ENCODE peak calls at places on chromosomes 7 and 10, in nine cellular contexts. W, Q, N, C, I, D, Y, R and X are unnamed samples. For H3K4me1 and H3K27me3, the result is how much of the 10 kb centered on the place peaks cover.

GRCh38 chr7:128939861-128940410 is 2.2 kb downstream of the IRF5 start:
- DNase-seq in W (no peak), Q (no peak), N (no peak), C (no peak), I (no peak), D (no peak), Y (no peak), R (no peak), X (peak)

GRCh38 chr10:100510533-100511308 is 8.9 kb downstream of the SEC31B start:
- DNase-seq in W (no peak), Q (no peak), N (no peak), C (peak), I (no peak), D (no peak), Y (no peak), R (peak), X (no peak)

GRCh38 chr7:148720472-148720871 is 21.8 kb downstream of the CUL1 start:
- DNase-seq in W (no peak), Q (no peak), N (no peak), C (no peak), I (no peak), D (no peak), Y (no peak), R (no peak), X (no peak)

GRCh38 chr7:121557034-121557892 is 161.2 kb upstream of the FAM3C start:
- DNase-seq in W (no peak), Q (no peak), N (no peak), C (no peak), I (no peak), D (no peak), Y (no peak), R (no peak), X (no peak)

GRCh38 chr10:127855976-127856375 is 36.8 kb downstream of the CLRN3 start:
- DNase-seq in W (no peak), Q (no peak), N (no peak), C (no peak), I (no peak), D (no peak), Y (no peak), R (no peak), X (no peak)

GRCh38 chr7:129872054-129872453 is 80.7 kb downstream of the UBE2H start:
- DNase-seq in W (no peak), Q (no peak), N (no peak), C (peak), I (no peak), D (no peak), Y (no peak), R (no peak), X (no peak)

GRCh38 chr7:71563276-71563675 is 431.3 kb downstream of the GALNT17 start:
- DNase-seq in W (no peak), Q (no peak), N (no peak), C (no peak), I (no peak), D (no peak), Y (no peak), R (no peak), X (no peak)

GRCh38 chr10:117710181-117710798 is 167.7 kb downstream of the EMX2 start:
- DNase-seq in W (no peak), Q (no peak), N (no peak), C (no peak), I (no peak), D (no peak), Y (no peak), R (no peak), X (no peak)

GRCh38 chr10:125141860-125142484 is 18.4 kb downstream of the CTBP2 start:
- DNase-seq in W (no peak), Q (no peak), N (no peak), C (no peak), I (no peak), D (no peak), Y (no peak), R (no peak), X (no peak)

GRCh38 chr7:1418505-1419309 is 40.6 kb downstream of the MICALL2 start:
- DNase-seq in W (no peak), Q (no peak), N (no peak), C (peak), I (no peak), D (no peak), Y (no peak), R (no peak), X (no peak)

GRCh38 chr10:12704488-12704887 is 297.0 kb downstream of the CCDC3 start:
- DNase-seq in W (no peak), Q (no peak), N (no peak), C (no peak), I (no peak), D (no peak), Y (no peak), R (no peak), X (no peak)

GRCh38 chr7:30548762-30549344 is 44.2 kb upstream of the GGCT start:
- DNase-seq in W (peak), Q (peak), N (peak), C (peak), I (peak), D (peak), Y (no peak), R (peak), X (no peak)

GRCh38 chr10:28678687-28679457 is 1.6 kb downstream of the BAMBI start:
- DNase-seq in W (no peak), Q (no peak), N (no peak), C (peak), I (peak), D (peak), Y (no peak), R (no peak), X (no peak)

GRCh38 chr7:2621948-2622640 is 9.7 kb upstream of the TTYH3 start:
- DNase-seq in W (peak), Q (peak), N (no peak), C (no peak), I (peak), D (peak), Y (no peak), R (no peak), X (peak)

GRCh38 chr10:70331486-70332268 is 47.9 kb upstream of the NPFFR1 start:
- DNase-seq in W (peak), Q (peak), N (peak), C (peak), I (peak), D (peak), Y (peak), R (no peak), X (no peak)

GRCh38 chr7:130281227-130281626 is 11.7 kb upstream of the CPA4 start:
- DNase-seq in W (no peak), Q (no peak), N (no peak), C (peak), I (no peak), D (no peak), Y (no peak), R (no peak), X (no peak)

DNA sequence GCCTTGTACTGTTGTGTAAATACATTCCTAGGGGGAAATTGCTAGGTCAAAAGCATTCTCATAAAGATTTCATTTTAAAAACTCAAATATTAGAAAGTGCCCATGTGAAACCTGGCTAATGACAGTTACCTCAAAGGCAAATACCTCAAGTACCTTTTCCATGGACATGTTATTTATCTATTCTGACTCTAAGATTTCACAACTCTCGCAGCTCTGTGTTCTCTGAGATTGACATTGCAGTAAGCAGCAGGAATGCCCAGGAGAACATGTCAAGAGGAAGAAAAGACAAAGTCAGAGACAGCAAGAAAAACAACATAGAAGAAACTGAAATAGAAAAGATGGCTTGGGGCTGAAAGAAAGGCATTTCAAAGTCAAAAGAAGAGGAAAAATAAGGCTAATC is 187.4 kb downstream of the CYP26A1 start:
- DNase-seq in W (no peak), Q (no peak), N (no peak), C (no peak), I (no peak), D (no peak), Y (no peak), R (no peak), X (no peak)
- H3K4me1 ChIP-seq in W (under half), Q (under half), N (under half), C (under half), I (under half), D (under half), Y (under half), R (under half), X (under half)

GRCh38 chr10:49135575-49136313 is 1.9 kb upstream of the FAM170B start:
- DNase-seq in W (peak), Q (no peak), N (no peak), C (peak), I (no peak), D (peak), Y (no peak), R (no peak), X (no peak)
- H3K27me3 ChIP-seq in W (under half), Q (under half), N (under half), C (under half), I (under half), D (under half), Y (under half), R (under half), X (under half)

GRCh38 chr7:95342642-95343252 is 18.4 kb upstream of the PON1 start:
- DNase-seq in W (no peak), Q (no peak), N (no peak), C (no peak), I (no peak), D (no peak), Y (no peak), R (no peak), X (no peak)
- H3K27ac ChIP-seq in W (no peak), Q (no peak), N (no peak), C (no peak), I (no peak), D (no peak), Y (no peak), R (no peak), X (no peak)

DNA sequence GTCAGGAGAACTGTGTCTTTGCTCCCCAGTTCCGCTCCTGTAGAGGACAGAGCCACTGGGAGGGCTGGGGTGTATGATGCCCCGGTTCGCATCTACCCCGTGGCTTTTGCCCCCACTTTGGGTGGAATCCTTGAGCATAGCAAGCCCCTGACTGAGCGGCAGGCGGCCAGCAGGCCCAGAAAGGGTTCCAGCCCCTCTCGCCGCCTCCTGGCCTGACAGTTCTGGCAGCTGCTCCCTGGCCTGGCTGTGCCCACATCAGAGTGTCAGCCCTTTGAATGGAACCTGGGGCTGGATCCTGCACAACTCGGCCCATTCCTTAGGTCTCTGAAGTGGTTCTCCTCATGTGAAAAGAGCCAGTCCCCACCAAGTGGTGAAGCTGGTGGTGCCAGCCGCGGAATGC is 106.7 kb downstream of the GRK5 start:
- DNase-seq in W (no peak), Q (no peak), N (no peak), C (no peak), I (no peak), D (no peak), Y (no peak), R (no peak), X (no peak)
- H3K4me1 ChIP-seq in W (under half), Q (under half), N (half or more), C (half or more), I (under half), D (under half), Y (under half), R (under half), X (half or more)

GRCh38 chr10:119634219-119634544 is 17.0 kb upstream of the BAG3 start:
- DNase-seq in W (no peak), Q (peak), N (no peak), C (no peak), I (no peak), D (no peak), Y (peak), R (no peak), X (no peak)
- H3K27me3 ChIP-seq in W (under half), Q (under half), N (under half), C (under half), I (under half), D (under half), Y (under half), R (under half), X (under half)

GRCh38 chr7:132395375-132395774 is 180.9 kb downstream of the PLXNA4 start:
- DNase-seq in W (no peak), Q (no peak), N (no peak), C (no peak), I (no peak), D (no peak), Y (no peak), R (no peak), X (no peak)

GRCh38 chr7:132390705-132391104 is 185.6 kb downstream of the PLXNA4 start:
- DNase-seq in W (no peak), Q (no peak), N (no peak), C (peak), I (no peak), D (no peak), Y (no peak), R (no peak), X (no peak)

GRCh38 chr7:132392713-132393112 is 183.6 kb downstream of the PLXNA4 start:
- DNase-seq in W (no peak), Q (no peak), N (no peak), C (no peak), I (no peak), D (no peak), Y (no peak), R (no peak), X (no peak)

GRCh38 chr7:132393789-132394261 is 182.4 kb downstream of the PLXNA4 start:
- DNase-seq in W (peak), Q (peak), N (peak), C (no peak), I (peak), D (no peak), Y (peak), R (no peak), X (no peak)

GRCh38 chr7:132394283-132395003 is 181.8 kb downstream of the PLXNA4 start:
- DNase-seq in W (no peak), Q (no peak), N (no peak), C (no peak), I (no peak), D (no peak), Y (no peak), R (peak), X (no peak)
- H3K27ac ChIP-seq in W (no peak), Q (no peak), N (no peak), C (no peak), I (no peak), D (no peak), Y (no peak), R (no peak), X (no peak)

GRCh38 chr7:76327610-76328009 is 25.1 kb downstream of the HSPB1 start:
- DNase-seq in W (no peak), Q (no peak), N (no peak), C (no peak), I (no peak), D (peak), Y (no peak), R (no peak), X (no peak)
- H3K4me1 ChIP-seq in W (under half), Q (under half), N (under half), C (under half), I (under half), D (under half), Y (half or more), R (under half), X (under half)

GRCh38 chr7:22806754-22807153 is 15.9 kb downstream of the TOMM7 start:
- DNase-seq in W (no peak), Q (no peak), N (no peak), C (no peak), I (no peak), D (no peak), Y (no peak), R (no peak), X (no peak)
- H3K27me3 ChIP-seq in W (under half), Q (under half), N (under half), C (under half), I (under half), D (under half), Y (under half), R (under half), X (under half)

GRCh38 chr7:5695709-5696345 is 85.6 kb downstream of the RNF216 start:
- DNase-seq in W (peak), Q (no peak), N (peak), C (peak), I (no peak), D (no peak), Y (peak), R (no peak), X (no peak)
- H3K27ac ChIP-seq in W (peak), Q (peak), N (peak), C (peak), I (peak), D (no peak), Y (peak), R (peak), X (peak)